ENCODE peak calls at places on chromosomes 3 and 15, in nine cellular contexts. T is fibroblast of pulmonary artery; Z is T-helper 2 cell; L is nucleus accumbens; P is stimulated activated CD8-positive, alpha-beta memory T cell treated with anti-CD3 and anti-CD28 coated beads, Interleukin-12 subunit alpha, Interleukin-12 subunit beta, amount 100 ng/mL, for 4 hours; F is mammary epithelial cell; G is body of pancreas; M is GDM1; B is sigmoid colon. A is an unnamed sample.

GRCh38 chr3:168116279-168116678 is 20.6 kb upstream of the GOLIM4 start:
- DNase-seq in T (peak), L (no peak), G (peak), F (peak), Z (no peak), P (no peak), M (no peak), B (peak), A (peak)

GRCh38 chr3:127172670-127173515 is 20.0 kb upstream of the PRR23E start:
- DNase-seq in T (peak), P (no peak), F (no peak), M (no peak), L (no peak), G (no peak), B (no peak), Z (no peak), A (peak)

GRCh38 chr3:134197681-134198261 is 52.9 kb downstream of the RYK start:
- DNase-seq in Z (peak), L (no peak), G (no peak), P (no peak), B (no peak), F (peak), M (peak), T (peak), A (no peak)

GRCh38 chr3:58411036-58411435 is 22.6 kb downstream of the PDHB start:
- DNase-seq in P (no peak), F (peak), T (no peak), M (no peak), L (no peak), Z (no peak), B (no peak), G (no peak), A (no peak)

GRCh38 chr15:66841953-66842681 is 140.1 kb downstream of the SMAD6 start:
- DNase-seq in L (peak), G (peak), M (no peak), B (peak), Z (peak), T (peak), P (no peak), F (peak), A (peak)

GRCh38 chr3:177772908-177773557 is 575.8 kb upstream of the TBL1XR1 start:
- DNase-seq in M (no peak), L (no peak), B (no peak), G (no peak), Z (no peak), P (no peak), T (no peak), F (no peak), A (no peak)

GRCh38 chr15:72315706-72316370 is 4.1 kb downstream of the CELF6 start:
- DNase-seq in G (peak), T (no peak), L (no peak), M (no peak), P (no peak), Z (no peak), B (no peak), F (no peak), A (no peak)

GRCh38 chr3:46730819-46731218 is 13.2 kb upstream of the PRSS50 start:
- DNase-seq in F (no peak), T (no peak), L (no peak), P (no peak), M (no peak), G (no peak), Z (no peak), B (no peak), A (no peak)

GRCh38 chr15:76328962-76329361 is 7.6 kb upstream of the ISL2 start:
- DNase-seq in M (no peak), P (no peak), Z (no peak), G (no peak), F (peak), L (no peak), B (no peak), T (no peak), A (no peak)

GRCh38 chr15:94586099-94586498 is 354.7 kb downstream of the MCTP2 start:
- DNase-seq in Z (no peak), P (no peak), M (no peak), F (no peak), L (no peak), B (no peak), T (no peak), G (no peak), A (no peak)

GRCh38 chr3:74426571-74426970 is 187.9 kb downstream of the CNTN3 start:
- DNase-seq in Z (no peak), G (no peak), F (peak), T (peak), P (no peak), L (no peak), B (no peak), M (no peak), A (no peak)

GRCh38 chr3:104952587-104952986 is 414.1 kb upstream of the ALCAM start:
- DNase-seq in L (no peak), T (peak), P (no peak), B (no peak), M (no peak), F (peak), G (peak), Z (no peak), A (no peak)

GRCh38 chr3:44969779-44970178 is 6.2 kb downstream of the ZDHHC3 start:
- DNase-seq in L (no peak), G (no peak), T (no peak), M (no peak), B (no peak), Z (no peak), F (no peak), P (no peak), A (no peak)

A was measured in upper lobe of right lung.